ENCODE peak calls at places on chromosomes 12 and 14, in seven cellular contexts. R is NCI-H69, O is iPS DF 19.7, C is hypothalamus, S is mucosa of descending colon, E is HFFc6, A is HEK293T. D is an unnamed sample.

GRCh38 chr14:77053046-77053841 is 24.7 kb upstream of the IRF2BPL start:
- DNase-seq in R (peak), O (no peak), C (peak), S (peak), E (no peak), A (peak), D (peak)

GRCh38 chr14:92540472-92541048 is 27.0 kb downstream of the RIN3 start:
- DNase-seq in R (peak), O (no peak), C (peak), S (peak), E (peak), A (no peak), D (no peak)

GRCh38 chr12:9391751-9392240 is 183.6 kb upstream of the PZP start:
- DNase-seq in R (peak), O (no peak), C (no peak), S (no peak), E (no peak), A (no peak), D (no peak)

GRCh38 chr12:122888232-122888752 is 7.6 kb downstream of the VPS37B start:
- DNase-seq in R (peak), O (no peak), C (peak), S (no peak), E (no peak), A (no peak), D (no peak)

GRCh38 chr14:65732112-65732511 is 319.6 kb downstream of the FUT8 start:
- DNase-seq in R (no peak), O (no peak), C (no peak), S (no peak), E (no peak), A (no peak), D (no peak)

GRCh38 chr14:29039171-29039570 is 272.6 kb downstream of the FOXG1 start:
- DNase-seq in R (peak), O (no peak), C (peak), S (no peak), E (peak), A (no peak), D (no peak)

GRCh38 chr14:75084513-75084912 is 15.1 kb downstream of the ZC2HC1C start:
- DNase-seq in R (peak), O (no peak), C (no peak), S (no peak), E (no peak), A (no peak), D (no peak)

GRCh38 chr12:113479578-113480335 is 8.1 kb upstream of the LHX5 start:
- DNase-seq in R (peak), O (no peak), C (no peak), S (no peak), E (no peak), A (peak), D (peak)

GRCh38 chr14:24339284-24340151 is at the start of gene RIPK3:
- DNase-seq in R (no peak), O (no peak), C (no peak), S (peak), E (no peak), A (no peak), D (no peak)

GRCh38 chr12:13288501-13288900 is 92.0 kb downstream of the EMP1 start:
- DNase-seq in R (no peak), O (no peak), C (no peak), S (no peak), E (no peak), A (no peak), D (no peak)

GRCh38 chr12:537772-538171 is 78.0 kb downstream of the B4GALNT3 start:
- DNase-seq in R (peak), O (no peak), C (no peak), S (peak), E (no peak), A (no peak), D (no peak)

D was measured in HuH-7.